ENCODE peak calls at places on chromosome 4, in eight cellular contexts. E, Q, G, W, A, X, Y and H are unnamed samples.
A peak's percentile ranks its signal among the peaks of the same experiment; 100 is the strongest.

GRCh38 chr4:1666391-1666790 is 17.7 kb downstream of the FAM53A start:
- DNase-seq in E (no peak), Q (no peak), G (no peak), W (no peak), A (no peak), X (no peak), Y (no peak), H (no peak)

GRCh38 chr4:98510757-98511517 is 147.5 kb downstream of the TSPAN5 start:
- DNase-seq in E (peak; percentile 88), Q (no peak), G (no peak), W (no peak), A (no peak), X (no peak), Y (no peak), H (no peak)

GRCh38 chr4:116361782-116362181 is 723.6 kb downstream of the TRAM1L1 start:
- DNase-seq in E (no peak), Q (no peak), G (no peak), W (no peak), A (no peak), X (no peak), Y (no peak), H (no peak)

GRCh38 chr4:25050370-25051098 is 19.8 kb upstream of the LGI2 start:
- DNase-seq in E (no peak), Q (no peak), G (no peak), W (no peak), A (no peak), X (no peak), Y (no peak), H (no peak)

GRCh38 chr4:140427919-140428471 is 547 bp upstream of the CLGN start:
- DNase-seq in E (peak; percentile 23), Q (no peak), G (peak; percentile 24), W (no peak), A (no peak), X (no peak), Y (no peak), H (no peak)

GRCh38 chr4:8544741-8545438 is 35.3 kb upstream of the GPR78 start:
- DNase-seq in E (no peak), Q (no peak), G (no peak), W (no peak), A (no peak), X (no peak), Y (peak; percentile 56), H (no peak)

GRCh38 chr4:15365641-15366040 is 62.2 kb upstream of the C1QTNF7 start:
- DNase-seq in E (no peak), Q (no peak), G (no peak), W (no peak), A (no peak), X (no peak), Y (no peak), H (no peak)

GRCh38 chr4:42018451-42018850 is 28.1 kb downstream of the SLC30A9 start:
- DNase-seq in E (no peak), Q (no peak), G (no peak), W (no peak), A (peak; percentile 23), X (no peak), Y (no peak), H (no peak)

DNA sequence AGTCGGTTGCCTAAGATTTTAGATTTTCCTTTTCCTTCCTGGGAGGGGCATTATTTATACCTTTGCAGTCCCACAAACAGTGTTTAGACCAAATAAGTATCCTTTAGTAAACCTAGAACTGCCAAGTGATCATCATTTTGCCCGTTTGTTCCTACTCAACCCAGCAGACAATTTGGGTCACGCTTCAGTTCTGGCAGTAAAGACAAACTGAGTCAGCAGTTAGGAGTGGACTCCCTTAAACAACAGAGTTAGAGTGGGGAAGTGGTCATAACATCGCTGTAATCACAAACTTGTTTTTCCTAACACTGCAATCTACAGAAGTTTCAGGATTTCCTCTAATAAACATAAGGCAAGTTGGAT is 782 bp upstream of the WDFY3 start:
- DNase-seq in E (peak; percentile 38), Q (no peak), G (no peak), W (no peak), A (no peak), X (no peak), Y (no peak), H (no peak)
- H3K4me3 ChIP-seq in E (peak overlapping the region; percentile 73), Q (peak overlapping the region; percentile 72), G (peak overlapping the region; percentile 56), W (peak overlapping the region; percentile 74), A (peak overlapping the region; percentile 77), X (peak overlapping the region; percentile 62), Y (peak overlapping the region; percentile 82), H (peak overlapping the region; percentile 72)

GRCh38 chr4:80465238-80465637 is 129.7 kb downstream of the CFAP299 start:
- DNase-seq in E (peak; percentile 26), Q (no peak), G (no peak), W (no peak), A (no peak), X (no peak), Y (no peak), H (no peak)
- H3K36me3 ChIP-seq in E (no peaks in the 10 kb centered on the region), Q (no peaks in the 10 kb centered on the region), G (no peaks in the 10 kb centered on the region), W (no peaks in the 10 kb centered on the region), A (no peaks in the 10 kb centered on the region), X (no peaks in the 10 kb centered on the region), Y (no peaks in the 10 kb centered on the region), H (no peaks in the 10 kb centered on the region)

GRCh38 chr4:54100607-54101189 is 735 bp downstream of the GSX2 start:
- DNase-seq in E (no peak), Q (no peak), G (no peak), W (no peak), A (no peak), X (no peak), Y (no peak), H (no peak)
- H3K4me3 ChIP-seq in E (peak overlapping the region; percentile 40), Q (peak overlapping the region; percentile 23), G (no peak overlapping the region), W (peak overlapping the region; percentile 4), A (peak overlapping the region; percentile 21), X (no peak overlapping the region), Y (peak overlapping the region; percentile 19), H (peak overlapping the region; percentile 24)

GRCh38 chr4:3112241-3112978 is 37.9 kb downstream of the HTT start:
- DNase-seq in E (no peak), Q (no peak), G (no peak), W (no peak), A (no peak), X (no peak), Y (no peak), H (no peak)

GRCh38 chr4:3111461-3111860 is 37.0 kb downstream of the HTT start:
- DNase-seq in E (peak; percentile 82), Q (no peak), G (no peak), W (no peak), A (peak; percentile 75), X (no peak), Y (no peak), H (peak; percentile 13)

GRCh38 chr4:3107271-3108185 is 33.0 kb downstream of the HTT start:
- DNase-seq in E (no peak), Q (no peak), G (no peak), W (no peak), A (no peak), X (no peak), Y (no peak), H (no peak)

GRCh38 chr4:3108211-3108610 is 33.7 kb downstream of the HTT start:
- DNase-seq in E (peak; percentile 37), Q (no peak), G (no peak), W (no peak), A (no peak), X (no peak), Y (no peak), H (no peak)

DNA sequence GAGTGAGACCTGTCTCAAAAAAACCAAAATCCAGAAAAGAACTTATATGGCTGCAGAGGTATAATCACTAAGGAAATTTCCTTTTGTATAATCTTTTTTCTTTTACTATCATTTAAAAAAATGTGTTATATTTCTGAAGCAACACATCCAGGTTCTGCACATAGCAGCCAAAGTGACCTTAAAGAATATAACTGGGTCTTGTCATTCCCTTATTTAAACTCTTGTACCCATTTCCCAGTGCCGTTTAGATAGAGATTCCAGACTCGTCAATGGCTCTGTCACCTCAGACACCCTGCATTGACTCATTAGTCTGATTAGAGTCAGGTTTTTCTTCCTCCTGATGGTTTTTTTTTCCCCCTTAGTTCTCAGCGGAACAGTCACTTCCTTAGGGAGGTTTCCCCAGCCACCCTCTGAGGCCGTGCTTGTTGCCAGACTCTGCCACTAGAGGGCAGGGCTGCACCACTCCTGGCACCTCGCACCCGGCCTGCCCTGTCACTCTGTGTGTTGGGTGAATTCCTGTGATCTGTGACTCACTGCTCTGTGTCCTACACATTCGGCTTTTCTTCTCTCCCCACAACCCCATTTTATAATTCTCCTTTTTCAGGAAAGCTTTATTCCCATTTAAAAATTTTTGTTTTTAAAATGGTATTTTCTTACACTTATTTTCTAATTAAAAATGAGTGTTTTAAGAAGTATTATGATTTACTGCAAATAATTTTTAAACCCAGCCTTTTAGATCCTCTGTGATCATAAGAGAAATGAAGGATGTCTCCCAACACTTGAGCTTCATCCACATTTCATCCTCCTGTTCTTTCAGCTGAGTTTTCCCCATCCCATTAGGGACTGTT is 32.1 kb downstream of the HTT start:
- DNase-seq in E (peak; percentile 89), Q (peak; percentile 83), G (peak; percentile 55), W (peak; percentile 87), A (peak; percentile 79), X (peak; percentile 90), Y (peak; percentile 90), H (peak; percentile 73)
- H3K36me3 ChIP-seq in E (peaks cover 20% of the 10 kb centered on the region), Q (peaks cover 15% of the 10 kb centered on the region), G (peaks cover 18% of the 10 kb centered on the region), W (peaks cover 46% of the 10 kb centered on the region), A (peaks cover 90% of the 10 kb centered on the region), X (peaks cover 3% of the 10 kb centered on the region), Y (peaks cover 63% of the 10 kb centered on the region), H (peaks cover 52% of the 10 kb centered on the region)

GRCh38 chr4:161554372-161554990 is 609.3 kb downstream of the FSTL5 start:
- DNase-seq in E (peak; percentile 70), Q (no peak), G (no peak), W (no peak), A (no peak), X (no peak), Y (no peak), H (peak; percentile 68)
- H3K4me3 ChIP-seq in E (no peak overlapping the region), Q (no peak overlapping the region), G (peak overlapping the region; percentile 4), W (no peak overlapping the region), A (no peak overlapping the region), X (no peak overlapping the region), Y (no peak overlapping the region), H (no peak overlapping the region)

GRCh38 chr4:83417566-83417965 is 38.1 kb downstream of the HELQ start:
- DNase-seq in E (no peak), Q (no peak), G (no peak), W (no peak), A (no peak), X (no peak), Y (no peak), H (no peak)
- H3K36me3 ChIP-seq in E (peaks cover 10% of the 10 kb centered on the region), Q (peaks cover 30% of the 10 kb centered on the region), G (peaks cover 4% of the 10 kb centered on the region), W (peaks cover 46% of the 10 kb centered on the region), A (peaks cover 7% of the 10 kb centered on the region), X (no peaks in the 10 kb centered on the region), Y (peaks cover 81% of the 10 kb centered on the region), H (peaks cover 22% of the 10 kb centered on the region)

GRCh38 chr4:186204103-186204559 is 12.8 kb downstream of the CYP4V2 start:
- DNase-seq in E (peak; percentile 85), Q (no peak), G (peak; percentile 81), W (peak; percentile 75), A (no peak), X (no peak), Y (no peak), H (no peak)
- H3K4me3 ChIP-seq in E (peak overlapping the region; percentile 53), Q (no peak overlapping the region), G (peak overlapping the region; percentile 43), W (no peak overlapping the region), A (no peak overlapping the region), X (no peak overlapping the region), Y (no peak overlapping the region), H (no peak overlapping the region)

DNA sequence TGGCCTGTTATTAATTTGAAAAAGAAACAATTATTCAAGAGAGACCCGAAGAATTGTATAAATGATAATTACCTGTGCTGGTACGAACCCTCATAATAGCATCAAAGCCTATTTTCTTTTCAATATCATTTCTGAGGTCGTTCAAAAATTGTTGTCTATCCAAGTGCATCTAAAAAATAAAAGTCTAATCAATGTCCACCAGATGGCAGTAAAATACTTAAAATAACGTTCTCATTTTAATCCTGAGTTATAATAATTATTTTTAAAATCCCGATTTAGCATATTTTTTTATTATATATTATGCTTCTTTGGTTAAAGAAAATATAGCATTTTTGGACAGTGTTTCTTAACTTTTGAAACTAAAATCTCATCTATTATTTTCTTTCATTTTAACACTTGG is 55.7 kb downstream of the METTL14 start:
- DNase-seq in E (no peak), Q (peak; percentile 55), G (peak; percentile 4), W (no peak), A (no peak), X (no peak), Y (no peak), H (no peak)
- H3K36me3 ChIP-seq in E (peaks cover 53% of the 10 kb centered on the region), Q (peaks cover 43% of the 10 kb centered on the region), G (peaks cover 13% of the 10 kb centered on the region), W (peaks cover 27% of the 10 kb centered on the region), A (peaks cover 2% of the 10 kb centered on the region), X (peaks cover 4% of the 10 kb centered on the region), Y (peaks cover 86% of the 10 kb centered on the region), H (peaks cover 22% of the 10 kb centered on the region)